ENCODE peak calls at places on chromosome 12, in five cellular contexts. K is GM23248, L is PC-3, F is SK-N-SH, U is HCT116. Y is an unnamed sample. For H3K9me2, the result is how much of the 10 kb centered on the place peaks cover.

GRCh38 chr12:49190317-49190716 is 1.4 kb upstream of the TUBA1A start:
- DNase-seq in F (peak), L (no peak), K (no peak), U (no peak), Y (no peak)

GRCh38 chr12:121577443-121578180 is 3.2 kb downstream of the KDM2B start:
- DNase-seq in U (no peak), F (no peak), K (no peak), L (no peak), Y (no peak)

GRCh38 chr12:105561981-105562726 is 231.7 kb downstream of the C12orf75 start:
- DNase-seq in L (peak), K (peak), F (no peak), U (peak), Y (no peak)

GRCh38 chr12:66156654-66157053 is 13.1 kb downstream of the TMBIM4 start:
- DNase-seq in F (no peak), U (no peak), L (peak), K (no peak), Y (no peak)

GRCh38 chr12:65495233-65495632 is 216.8 kb downstream of the MSRB3 start:
- DNase-seq in K (peak), L (peak), U (peak), F (no peak), Y (no peak)

GRCh38 chr12:34604631-34605509 is 582.6 kb downstream of the ALG10 start:
- DNase-seq in U (no peak), L (no peak), K (no peak), F (peak), Y (no peak)

GRCh38 chr12:76030378-76031080 is 1.0 kb downstream of the PHLDA1 start:
- DNase-seq in U (no peak), F (peak), L (no peak), K (peak), Y (peak)

GRCh38 chr12:89326260-89327040 is 25.9 kb downstream of the DUSP6 start:
- DNase-seq in L (no peak), F (no peak), U (no peak), K (no peak), Y (no peak)

GRCh38 chr12:51156366-51156765 is 16.6 kb downstream of the TFCP2 start:
- DNase-seq in L (no peak), F (no peak), K (no peak), U (no peak), Y (no peak)

GRCh38 chr12:21828111-21828775 is 53.7 kb upstream of the KCNJ8 start:
- DNase-seq in K (peak), L (no peak), U (no peak), F (no peak), Y (no peak)

GRCh38 chr12:67650127-67650495 is 1.6 kb downstream of the DYRK2 start:
- DNase-seq in L (no peak), F (peak), K (no peak), U (no peak), Y (no peak)

GRCh38 chr12:78316656-78317055 is 486.0 kb downstream of the NAV3 start:
- DNase-seq in K (no peak), L (no peak), U (no peak), F (no peak), Y (no peak)

GRCh38 chr12:67853204-67853603 is 136.0 kb upstream of the IFNG-AS1 start:
- DNase-seq in F (no peak), L (no peak), U (no peak), K (peak), Y (no peak)

GRCh38 chr12:67512061-67512460 is 136.5 kb upstream of the DYRK2 start:
- DNase-seq in U (no peak), F (no peak), L (no peak), K (no peak), Y (no peak)

GRCh38 chr12:4909734-4910501 is at the start of gene KCNA1:
- DNase-seq in K (peak), F (peak), L (no peak), U (no peak), Y (no peak)

GRCh38 chr12:34398706-34399630 is 376.7 kb downstream of the ALG10 start:
- DNase-seq in F (peak), K (no peak), U (no peak), L (no peak), Y (no peak)

GRCh38 chr12:5898874-5899273 is 46.2 kb downstream of the ANO2 start:
- DNase-seq in F (no peak), K (no peak), L (peak), U (no peak), Y (no peak)

GRCh38 chr12:120640840-120641833 is 711 bp downstream of the CABP1 start:
- DNase-seq in K (peak), L (peak), U (no peak), F (peak), Y (peak)

GRCh38 chr12:51318846-51319570 is 5.0 kb downstream of the BIN2 start:
- DNase-seq in F (no peak), U (no peak), K (no peak), L (peak), Y (peak)

GRCh38 chr12:54879132-54879531 is 24.8 kb downstream of the MUCL1 start:
- DNase-seq in L (no peak), U (no peak), K (peak), F (no peak), Y (no peak)

GRCh38 chr12:129535351-129535750 is 368.5 kb downstream of the TMEM132D start:
- DNase-seq in K (no peak), U (no peak), L (no peak), F (no peak), Y (no peak)

GRCh38 chr12:53984901-53985357 is at the start of gene HOXC10:
- DNase-seq in F (peak), U (peak), L (peak), K (peak), Y (peak)

GRCh38 chr12:92486443-92487137 is 216.2 kb upstream of the PLEKHG7 start:
- DNase-seq in F (no peak), K (no peak), U (no peak), L (no peak), Y (no peak)

GRCh38 chr12:74334770-74335169 is 202.9 kb upstream of the ATXN7L3B start:
- DNase-seq in K (no peak), U (peak), L (peak), F (no peak), Y (no peak)

GRCh38 chr12:78407722-78408121 is 456.9 kb upstream of the SYT1 start:
- DNase-seq in K (no peak), L (no peak), U (no peak), F (no peak), Y (no peak)

GRCh38 chr12:31558521-31558920 is 32.4 kb downstream of the DENND5B start:
- DNase-seq in F (no peak), U (no peak), K (peak), L (peak), Y (no peak)

GRCh38 chr12:112985655-112986290 is 7.5 kb downstream of the OAS2 start:
- DNase-seq in U (no peak), K (no peak), F (no peak), L (peak), Y (no peak)

GRCh38 chr12:101925352-101925751 is 48.0 kb downstream of the DRAM1 start:
- DNase-seq in F (no peak), K (peak), U (no peak), L (peak), Y (no peak)

GRCh38 chr12:60281522-60281921 is 685.7 kb downstream of the SLC16A7 start:
- DNase-seq in U (no peak), L (no peak), F (no peak), K (no peak), Y (no peak)

GRCh38 chr12:32390572-32391219 is 8.7 kb upstream of the FGD4 start:
- DNase-seq in F (peak), L (no peak), K (peak), U (no peak), Y (no peak)

GRCh38 chr12:131830335-131831020 is 2.3 kb downstream of the MMP17 start:
- DNase-seq in K (peak), U (peak), L (peak), F (peak), Y (peak)

GRCh38 chr12:78928200-78929074 is 63.9 kb downstream of the SYT1 start:
- DNase-seq in K (peak), L (peak), U (peak), F (no peak), Y (no peak)

GRCh38 chr12:57744194-57744776 is 554 bp upstream of the TSPAN31 start:
- DNase-seq in K (peak), L (no peak), U (peak), F (peak), Y (peak)

GRCh38 chr12:89192419-89192818 is 159.9 kb downstream of the DUSP6 start:
- DNase-seq in L (peak), K (no peak), U (no peak), F (no peak), Y (no peak)

GRCh38 chr12:17949558-17950141 is 140.3 kb downstream of the RERGL start:
- DNase-seq in F (no peak), U (no peak), L (no peak), K (no peak), Y (no peak)

GRCh38 chr12:96397756-96398421 is 2.4 kb downstream of the CDK17 start:
- DNase-seq in K (peak), L (peak), U (no peak), F (no peak), Y (no peak)
- H3K9ac ChIP-seq in K (peak), L (peak), U (no peak), F (peak), Y (peak)

GRCh38 chr12:27861428-27862167 is 81.6 kb upstream of the MANSC4 start:
- DNase-seq in L (no peak), K (no peak), F (no peak), U (no peak), Y (peak)
- TF ChIP-seq EZH2phosphoT487 in L (no peak), K (no peak), F (no peak), U (no peak), Y (no peak)

GRCh38 chr12:10226740-10227139 is 14.1 kb downstream of the GABARAPL1 start:
- DNase-seq in U (no peak), K (no peak), F (no peak), L (no peak), Y (no peak)

GRCh38 chr12:10226086-10226485 is 13.4 kb downstream of the GABARAPL1 start:
- DNase-seq in L (no peak), F (no peak), U (no peak), K (no peak), Y (no peak)

GRCh38 chr12:10223208-10223607 is 10.5 kb downstream of the GABARAPL1 start:
- DNase-seq in F (no peak), U (no peak), K (no peak), L (no peak), Y (no peak)

GRCh38 chr12:10221846-10222245 is 9.2 kb downstream of the GABARAPL1 start:
- DNase-seq in U (no peak), F (no peak), K (no peak), L (no peak), Y (no peak)

DNA sequence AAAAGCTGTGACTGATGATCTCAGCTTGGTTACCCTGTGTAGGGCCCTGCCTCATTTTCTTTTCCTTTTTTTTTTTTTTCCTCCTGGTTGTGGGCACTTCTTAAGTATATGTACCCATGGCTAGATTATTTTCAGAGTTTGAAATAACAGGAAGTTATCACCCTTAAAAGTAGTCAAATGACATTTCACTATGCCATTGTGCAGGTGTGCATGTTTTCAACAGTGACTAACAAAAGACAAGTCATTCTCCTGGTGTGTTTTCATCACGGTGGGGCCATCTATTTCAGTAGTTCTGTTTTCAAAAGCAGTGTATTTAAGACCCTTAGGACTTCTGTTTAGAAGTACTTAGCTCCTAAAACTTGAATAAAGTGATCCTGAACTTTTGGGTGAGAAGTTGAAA is 15.0 kb downstream of the GABARAPL1 start:
- DNase-seq in F (no peak), L (no peak), U (no peak), K (no peak), Y (peak)
- H3K9me2 ChIP-seq in F (under half), L (under half), U (under half), K (under half), Y (under half)

GRCh38 chr12:122895290-122895689 is 634 bp downstream of the VPS37B start:
- DNase-seq in F (peak), K (peak), L (no peak), U (no peak), Y (no peak)
- H3K9ac ChIP-seq in F (peak), K (peak), L (peak), U (peak), Y (peak)

GRCh38 chr12:109582636-109583035 is 9.0 kb downstream of the MVK start:
- DNase-seq in U (no peak), F (peak), L (peak), K (no peak), Y (no peak)

GRCh38 chr12:109580272-109580671 is 6.7 kb downstream of the MVK start:
- DNase-seq in U (no peak), L (no peak), K (no peak), F (no peak), Y (no peak)

GRCh38 chr12:109581334-109581691 is 7.7 kb downstream of the MVK start:
- DNase-seq in L (no peak), F (no peak), K (no peak), U (no peak), Y (no peak)

GRCh38 chr12:109580684-109581333 is 7.2 kb downstream of the MVK start:
- DNase-seq in K (no peak), F (no peak), U (no peak), L (no peak), Y (no peak)

GRCh38 chr12:109581856-109582255 is 8.3 kb downstream of the MVK start:
- DNase-seq in U (no peak), K (peak), L (no peak), F (no peak), Y (no peak)
- TF ChIP-seq EZH2phosphoT487 in U (no peak), K (no peak), L (no peak), F (no peak), Y (no peak)

GRCh38 chr12:70364695-70365397 is 1.2 kb upstream of the KCNMB4 start:
- DNase-seq in F (peak), L (no peak), K (no peak), U (no peak), Y (no peak)
- H3K9me2 ChIP-seq in F (under half), L (under half), K (under half), U (under half), Y (under half)

DNA sequence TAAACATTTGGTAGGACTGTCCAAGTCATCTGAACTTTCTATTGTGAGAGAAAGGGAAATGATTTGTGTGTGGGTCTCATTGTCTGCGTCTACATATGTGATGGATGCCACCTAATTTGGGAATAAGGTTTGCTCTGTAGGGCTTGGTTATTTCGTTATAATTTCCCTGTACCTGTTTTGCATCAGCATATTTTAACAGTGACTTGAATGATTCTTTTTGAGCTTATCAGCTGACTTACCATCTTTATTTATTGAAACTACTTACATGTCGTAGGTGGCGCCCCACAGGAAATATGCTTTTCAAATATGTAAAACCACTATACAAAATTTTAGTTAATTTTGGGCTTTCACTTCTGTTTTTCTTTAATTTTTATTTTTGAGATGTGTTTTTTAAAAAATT is 56.5 kb upstream of the BCAT1 start:
- DNase-seq in U (no peak), L (no peak), K (no peak), F (no peak), Y (no peak)
- H3K9ac ChIP-seq in U (no peak), L (no peak), K (no peak), F (no peak), Y (no peak)

DNA sequence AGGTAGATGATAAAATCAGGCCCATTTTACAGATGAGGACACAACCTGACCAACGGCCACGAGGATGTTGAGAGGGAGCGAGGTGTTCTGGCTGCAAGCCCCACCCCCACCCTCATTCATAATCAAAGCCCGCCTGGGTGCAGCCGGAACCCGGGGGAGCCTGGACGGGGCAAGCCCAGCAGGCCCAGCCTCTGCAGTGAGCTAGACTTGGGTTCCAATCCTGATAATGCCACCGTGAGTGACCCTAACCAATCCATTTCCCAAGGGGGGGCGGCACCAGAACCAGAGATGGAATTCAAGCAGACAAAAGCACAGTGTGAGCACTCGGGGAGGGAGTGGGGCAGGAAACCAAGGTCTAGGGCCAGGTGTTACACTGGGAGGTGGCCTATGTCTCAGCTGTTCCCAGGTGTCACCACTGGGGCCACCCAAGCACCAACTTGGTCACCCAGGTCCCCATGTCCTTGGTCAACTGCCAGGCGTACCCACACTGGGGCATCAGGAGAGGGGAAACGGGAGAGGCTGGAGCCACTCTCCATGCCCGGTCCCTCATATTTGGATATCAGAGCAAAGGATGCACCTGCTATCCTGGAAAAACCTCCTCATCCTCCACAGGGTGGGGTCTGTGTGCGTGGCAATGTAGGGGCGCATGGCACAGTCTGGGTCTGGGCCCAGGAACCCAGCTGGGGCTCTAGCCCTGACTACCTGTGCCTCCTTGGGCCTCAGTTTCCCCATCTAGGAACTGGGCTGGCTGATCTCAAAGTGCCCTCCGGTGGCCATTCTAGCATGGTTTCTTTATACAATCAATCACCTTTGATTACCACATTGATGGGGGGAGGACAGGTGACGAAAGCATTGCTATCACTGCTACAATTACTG is 58.4 kb downstream of the FAM222A start:
- DNase-seq in K (no peak), F (peak), U (no peak), L (no peak), Y (no peak)
- TF ChIP-seq EZH2phosphoT487 in K (no peak), F (no peak), U (no peak), L (no peak), Y (no peak)